ENCODE peak calls at places on chromosomes 3 and 15, in seven cellular contexts. I is NCI-H1092 treated with DMSO at 0.1 percent for 48 hours; F is ELR; U is NCI-H1105 treated with DMSO at 0.1 percent for 48 hours; O is activated naive CD4-positive, alpha-beta T cell treated with anti-CD3 and anti-CD28 coated beads, Interleukin-2, amount 50 U/mL, for 16 hours; J is uterus; A is WERI-Rb-1. C is an unnamed sample.

GRCh38 chr3:33417051-33417673 is 23.0 kb downstream of the UBP1 start:
- DNase-seq in I (no peak), F (peak; percentile 59), U (no peak), O (no peak), J (no peak), A (no peak), C (peak; percentile 63)

GRCh38 chr3:43153189-43154083 is 47.6 kb upstream of the POMGNT2 start:
- DNase-seq in I (no peak), F (peak; percentile 7), U (no peak), O (no peak), J (peak; percentile 96), A (no peak), C (peak; percentile 56)

GRCh38 chr3:58434990-58435389 is 1.4 kb upstream of the PDHB start:
- DNase-seq in I (no peak), F (peak; percentile 66), U (no peak), O (no peak), J (no peak), A (no peak), C (peak; percentile 42)

GRCh38 chr3:69819283-69819682 is 80.0 kb downstream of the MITF start:
- DNase-seq in I (no peak), F (no peak), U (no peak), O (no peak), J (no peak), A (no peak), C (no peak)

GRCh38 chr3:51434746-51435323 is 43.8 kb downstream of the RBM15B start:
- DNase-seq in I (peak; percentile 33), F (peak; percentile 59), U (peak; percentile 25), O (peak; percentile 39), J (peak; percentile 18), A (peak; percentile 59), C (peak; percentile 68)

GRCh38 chr3:65944252-65944651 is 94.5 kb downstream of the MAGI1 start:
- DNase-seq in I (no peak), F (no peak), U (no peak), O (no peak), J (no peak), A (no peak), C (no peak)

GRCh38 chr3:105791919-105792786 is 76.7 kb downstream of the CBLB start:
- DNase-seq in I (no peak), F (peak; percentile 97), U (no peak), O (no peak), J (peak; percentile 92), A (no peak), C (peak; percentile 100)

GRCh38 chr3:120699333-120699732 is 17.3 kb upstream of the HGD start:
- DNase-seq in I (no peak), F (no peak), U (no peak), O (no peak), J (no peak), A (no peak), C (no peak)

GRCh38 chr15:71737761-71738160 is 72.6 kb upstream of the NR2E3 start:
- DNase-seq in I (no peak), F (no peak), U (no peak), O (no peak), J (no peak), A (no peak), C (no peak)

GRCh38 chr3:107981471-107982111 is 109.2 kb downstream of the CD47 start:
- DNase-seq in I (no peak), F (no peak), U (no peak), O (no peak), J (no peak), A (no peak), C (no peak)

GRCh38 chr3:70863049-70863448 is 550.6 kb upstream of the MDFIC2 start:
- DNase-seq in I (no peak), F (no peak), U (no peak), O (no peak), J (no peak), A (no peak), C (no peak)

GRCh38 chr3:117706037-117706436 is 996.5 kb downstream of the TUSC7 start:
- DNase-seq in I (no peak), F (peak; percentile 92), U (no peak), O (no peak), J (no peak), A (no peak), C (no peak)

GRCh38 chr15:53962646-53963561 is 15.3 kb upstream of the UNC13C start:
- DNase-seq in I (peak; percentile 24), F (peak; percentile 1), U (peak; percentile 33), O (peak; percentile 20), J (no peak), A (peak; percentile 47), C (no peak)

GRCh38 chr15:51076898-51077564 is 17.7 kb downstream of the TNFAIP8L3 start:
- DNase-seq in I (no peak), F (peak; percentile 89), U (no peak), O (no peak), J (peak; percentile 51), A (no peak), C (peak; percentile 95)

GRCh38 chr3:186653079-186653710 is 12.6 kb upstream of the HRG start:
- DNase-seq in I (no peak), F (no peak), U (no peak), O (no peak), J (no peak), A (no peak), C (no peak)

GRCh38 chr3:13500133-13500885 is 20.2 kb downstream of the HDAC11 start:
- DNase-seq in I (no peak), F (peak; percentile 50), U (no peak), O (no peak), J (no peak), A (peak; percentile 54), C (no peak)

GRCh38 chr3:9793161-9793781 is 389 bp downstream of the ARPC4 start:
- DNase-seq in I (no peak), F (peak; percentile 56), U (no peak), O (no peak), J (no peak), A (no peak), C (peak; percentile 64)

GRCh38 chr3:184796551-184796950 is 15.4 kb upstream of the VPS8 start:
- DNase-seq in I (no peak), F (no peak), U (no peak), O (no peak), J (no peak), A (no peak), C (peak; percentile 10)

GRCh38 chr15:65081758-65082157 is 5.2 kb downstream of the KBTBD13 start:
- DNase-seq in I (no peak), F (peak; percentile 52), U (no peak), O (peak; percentile 32), J (no peak), A (no peak), C (no peak)

GRCh38 chr15:44394562-44394961 is 32.9 kb upstream of the CTDSPL2 start:
- DNase-seq in I (no peak), F (no peak), U (no peak), O (no peak), J (no peak), A (no peak), C (no peak)

GRCh38 chr3:73520931-73521461 is 103.7 kb downstream of the PDZRN3 start:
- DNase-seq in I (no peak), F (no peak), U (no peak), O (no peak), J (peak; percentile 86), A (peak; percentile 81), C (no peak)

GRCh38 chr3:147616998-147617619 is 207.9 kb downstream of the ZIC1 start:
- DNase-seq in I (peak; percentile 1), F (peak; percentile 75), U (peak; percentile 56), O (no peak), J (no peak), A (no peak), C (peak; percentile 5)

GRCh38 chr3:25661694-25662455 is 2.8 kb downstream of the TOP2B start:
- DNase-seq in I (no peak), F (no peak), U (peak; percentile 35), O (no peak), J (no peak), A (no peak), C (peak; percentile 8)

GRCh38 chr3:100650651-100651611 is 41.5 kb downstream of the ADGRG7 start:
- DNase-seq in I (no peak), F (peak; percentile 82), U (no peak), O (no peak), J (no peak), A (no peak), C (peak; percentile 44)

GRCh38 chr3:126105691-126106187 is 21.8 kb upstream of the SLC41A3 start:
- DNase-seq in I (no peak), F (no peak), U (no peak), O (no peak), J (no peak), A (no peak), C (no peak)

GRCh38 chr3:31546152-31546551 is 13.4 kb downstream of the STT3B start:
- DNase-seq in I (no peak), F (peak; percentile 10), U (no peak), O (no peak), J (no peak), A (no peak), C (no peak)

C was measured in amniotic epithelial cell.